ENCODE peak calls at places on chromosomes 12 and 14, in nine cellular contexts. L is ovary; G is mucosa of gallbladder; X is left colon; F is NT2/D1; B is activated CD8-positive, alpha-beta memory T cell treated with anti-CD3 and anti-CD28 coated beads for 24 hours; Q is fibroblast of the aortic adventitia; S is tibial artery; Y is posterior cingulate gyrus. V is an unnamed sample.

GRCh38 chr12:123957191-123957590 is 15.4 kb downstream of the CCDC92 start:
- DNase-seq in Q (no peak), B (peak; percentile 24), X (no peak), G (no peak), F (no peak), S (no peak), Y (no peak), L (no peak), V (no peak)

GRCh38 chr12:42556917-42557316 is 32.6 kb downstream of the PRICKLE1 start:
- DNase-seq in X (no peak), S (no peak), B (no peak), F (no peak), G (no peak), Y (no peak), L (no peak), Q (no peak), V (no peak)

GRCh38 chr12:124273630-124274029 is 21.3 kb upstream of the RFLNA start:
- DNase-seq in S (no peak), Y (no peak), G (no peak), L (no peak), X (no peak), Q (peak; percentile 14), F (peak; percentile 56), B (no peak), V (peak; percentile 63)

GRCh38 chr14:53411110-53411509 is 258.0 kb upstream of the DDHD1 start:
- DNase-seq in B (no peak), Y (no peak), F (no peak), L (no peak), Q (peak; percentile 66), G (no peak), X (no peak), S (no peak), V (no peak)

GRCh38 chr14:71478542-71478941 is 453.7 kb upstream of the RGS6 start:
- DNase-seq in X (no peak), F (no peak), L (no peak), G (peak; percentile 14), S (no peak), B (no peak), Q (peak; percentile 49), Y (no peak), V (no peak)

GRCh38 chr14:73865536-73866113 is 14.0 kb downstream of the PTGR2 start:
- DNase-seq in S (no peak), G (no peak), X (no peak), L (no peak), B (no peak), Q (no peak), Y (no peak), F (no peak), V (no peak)

GRCh38 chr12:62716866-62717477 is 218.0 kb downstream of the PPM1H start:
- DNase-seq in S (no peak), F (no peak), L (no peak), Y (no peak), B (no peak), Q (no peak), X (no peak), G (no peak), V (no peak)

GRCh38 chr12:114504311-114504710 is 98.4 kb upstream of the TBX5 start:
- DNase-seq in L (no peak), G (no peak), F (no peak), S (no peak), Y (no peak), B (no peak), Q (no peak), X (no peak), V (no peak)

GRCh38 chr12:6062427-6063378 is 61.8 kb downstream of the VWF start:
- DNase-seq in L (no peak), B (peak; percentile 87), S (no peak), F (peak; percentile 90), X (peak; percentile 54), G (peak; percentile 35), Q (peak; percentile 58), Y (peak; percentile 68), V (peak; percentile 59)

GRCh38 chr14:89841855-89842254 is 112.7 kb downstream of the EFCAB11 start:
- DNase-seq in X (no peak), Q (no peak), S (no peak), L (no peak), B (no peak), F (no peak), Y (no peak), G (no peak), V (no peak)

GRCh38 chr12:64088431-64089349 is 133.4 kb downstream of the KICS2 start:
- DNase-seq in Y (no peak), B (no peak), L (peak; percentile 64), X (peak; percentile 24), Q (peak; percentile 98), S (peak; percentile 74), G (peak; percentile 87), F (peak; percentile 65), V (peak; percentile 21)

GRCh38 chr14:69355955-69356321 is 42.2 kb downstream of the ERH start:
- DNase-seq in S (peak; percentile 86), Y (no peak), Q (peak; percentile 91), G (no peak), X (no peak), F (no peak), L (no peak), B (no peak), V (no peak)

GRCh38 chr12:12986775-12987332 is 13.2 kb downstream of the HEBP1 start:
- DNase-seq in F (no peak), X (no peak), L (no peak), Q (no peak), S (no peak), G (no peak), Y (no peak), B (no peak), V (no peak)

GRCh38 chr12:6954754-6955461 is 3.8 kb downstream of the PTPN6 start:
- DNase-seq in S (no peak), L (no peak), B (peak; percentile 81), Y (no peak), X (peak; percentile 8), F (no peak), Q (no peak), G (no peak), V (no peak)

GRCh38 chr14:28635387-28635786 is 131.2 kb upstream of the FOXG1 start:
- DNase-seq in S (no peak), L (no peak), Y (no peak), G (no peak), F (peak; percentile 6), B (no peak), Q (peak; percentile 71), X (no peak), V (no peak)

GRCh38 chr12:4538207-4539160 is at the start of gene RAD51AP1:
- DNase-seq in S (peak; percentile 96), X (peak; percentile 93), L (peak; percentile 94), G (peak; percentile 97), Y (peak; percentile 95), Q (peak; percentile 98), F (peak; percentile 100), B (peak; percentile 96), V (peak; percentile 35)

GRCh38 chr14:99708449-99708848 is 24.4 kb downstream of the CYP46A1 start:
- DNase-seq in X (no peak), Y (no peak), F (no peak), B (peak; percentile 32), Q (no peak), G (no peak), L (no peak), S (no peak), V (no peak)

GRCh38 chr12:79648872-79649271 is 41.9 kb downstream of the PAWR start:
- DNase-seq in B (no peak), S (no peak), F (no peak), G (no peak), L (no peak), X (no peak), Q (no peak), Y (no peak), V (no peak)

GRCh38 chr14:52314521-52315354 is 626 bp downstream of the PTGER2 start:
- DNase-seq in Y (peak; percentile 6), X (peak; percentile 55), G (no peak), S (peak; percentile 68), F (no peak), B (peak; percentile 83), Q (peak; percentile 34), L (peak; percentile 17), V (peak; percentile 25)

GRCh38 chr12:109053382-109054123 is 1.2 kb downstream of the USP30 start:
- DNase-seq in L (no peak), F (no peak), S (no peak), X (no peak), G (no peak), Y (no peak), Q (peak; percentile 3), B (peak; percentile 68), V (no peak)

GRCh38 chr12:113227686-113228391 is 6.6 kb downstream of the TPCN1 start:
- DNase-seq in B (no peak), X (no peak), Q (no peak), F (no peak), L (no peak), G (no peak), Y (no peak), S (no peak), V (no peak)

GRCh38 chr14:28406181-28406580 is 360.4 kb upstream of the FOXG1 start:
- DNase-seq in Y (no peak), B (no peak), Q (peak; percentile 20), X (no peak), G (no peak), S (no peak), F (no peak), L (no peak), V (no peak)

GRCh38 chr12:107448198-107448597 is 237.4 kb upstream of the PWP1 start:
- DNase-seq in G (no peak), F (peak; percentile 56), X (peak; percentile 11), B (no peak), Q (peak; percentile 36), L (no peak), Y (no peak), S (no peak), V (no peak)

GRCh38 chr12:121765573-121765972 is 27.9 kb downstream of the RHOF start:
- DNase-seq in Q (peak; percentile 89), L (peak; percentile 48), Y (no peak), F (peak; percentile 62), X (no peak), B (no peak), G (no peak), S (no peak), V (peak; percentile 72)

GRCh38 chr12:110266980-110267620 is 13.9 kb upstream of the ATP2A2 start:
- DNase-seq in Y (no peak), F (no peak), L (peak; percentile 65), G (peak; percentile 39), B (no peak), X (no peak), S (no peak), Q (peak; percentile 72), V (no peak)

GRCh38 chr14:78959674-78960264 is 789.6 kb downstream of the NRXN3 start:
- DNase-seq in G (peak; percentile 67), Q (peak; percentile 82), S (peak; percentile 77), B (peak; percentile 66), Y (peak; percentile 82), X (peak; percentile 73), F (peak; percentile 48), L (peak; percentile 32), V (peak; percentile 29)

GRCh38 chr12:77940566-77940965 is 109.9 kb downstream of the NAV3 start:
- DNase-seq in X (no peak), B (no peak), F (no peak), Q (peak; percentile 51), L (no peak), G (no peak), S (no peak), Y (no peak), V (no peak)

GRCh38 chr14:88660056-88660455 is 97.2 kb downstream of the ZC3H14 start:
- DNase-seq in X (no peak), Y (no peak), B (no peak), G (no peak), Q (peak; percentile 7), L (no peak), F (no peak), S (no peak), V (no peak)

GRCh38 chr12:25959069-25959961 is 833 bp downstream of the RASSF8 start:
- DNase-seq in F (peak; percentile 58), Q (peak; percentile 93), B (peak; percentile 66), L (peak; percentile 58), S (peak; percentile 72), Y (peak; percentile 14), X (peak; percentile 28), G (peak; percentile 22), V (no peak)

GRCh38 chr14:35362441-35362840 is 42.1 kb downstream of the NFKBIA start:
- DNase-seq in Y (no peak), X (no peak), L (no peak), S (no peak), B (no peak), G (no peak), Q (no peak), F (no peak), V (no peak)

GRCh38 chr12:19323768-19324167 is 115.5 kb upstream of the AEBP2 start:
- DNase-seq in Q (no peak), B (no peak), S (no peak), Y (no peak), L (no peak), X (no peak), F (no peak), G (no peak), V (no peak)